ENCODE peak calls at places on chromosomes 5 and 9, in six cellular contexts. Q is left ventricle myocardium inferior, I is Panc1, Z is MM.1S, B is sigmoid colon, Y is neural progenitor cell. R is an unnamed sample. For H3K4me1 and H3K36me3, the result is how much of the 10 kb centered on the place peaks cover.

GRCh38 chr9:109117856-109118801 is 1.6 kb downstream of the TMEM245 start:
- DNase-seq in Y (peak), B (no peak), Q (no peak), Z (no peak), I (no peak), R (peak)

GRCh38 chr9:26754494-26755188 is 138.0 kb downstream of the CAAP1 start:
- DNase-seq in B (no peak), I (no peak), Q (no peak), Z (no peak), Y (no peak), R (no peak)

GRCh38 chr5:73625314-73625904 is 587 bp upstream of the ARHGEF28 start:
- DNase-seq in B (no peak), Q (peak), Z (peak), Y (no peak), I (no peak), R (no peak)

GRCh38 chr5:146890073-146890472 is 11.5 kb upstream of the PPP2R2B start:
- DNase-seq in I (no peak), Q (no peak), Z (no peak), B (no peak), Y (no peak), R (no peak)

GRCh38 chr9:108443741-108444140 is 412.0 kb downstream of the ACTL7B start:
- DNase-seq in Q (no peak), Y (no peak), I (no peak), B (no peak), Z (no peak), R (no peak)

GRCh38 chr9:126589349-126589748 is 24.4 kb upstream of the LMX1B start:
- DNase-seq in Q (no peak), B (no peak), Y (no peak), I (no peak), Z (no peak), R (no peak)

GRCh38 chr9:122346478-122347347 is 24.1 kb upstream of the PTGS1 start:
- DNase-seq in B (peak), Q (peak), Z (no peak), Y (peak), I (no peak), R (peak)

GRCh38 chr9:36284226-36284625 is 26.0 kb upstream of the GNE start:
- DNase-seq in B (no peak), Y (no peak), I (no peak), Z (no peak), Q (no peak), R (no peak)

GRCh38 chr5:68730220-68731010 is 363.4 kb upstream of the SLC30A5 start:
- DNase-seq in Z (no peak), B (no peak), Q (peak), I (peak), Y (no peak), R (peak)

GRCh38 chr9:111451570-111451969 is 32.6 kb downstream of the ECPAS start:
- DNase-seq in Y (no peak), Z (no peak), I (no peak), B (no peak), Q (no peak), R (no peak)

GRCh38 chr5:54090495-54091084 is 219.8 kb downstream of the ARL15 start:
- DNase-seq in I (no peak), Z (no peak), Y (no peak), Q (no peak), B (no peak), R (no peak)

GRCh38 chr9:135300346-135301141 is 179.0 kb upstream of the PPP1R26 start:
- DNase-seq in Y (no peak), Z (no peak), I (no peak), B (no peak), Q (no peak), R (no peak)

GRCh38 chr9:123108976-123109375 is 75.5 kb downstream of the GPR21 start:
- DNase-seq in Q (no peak), Y (no peak), I (no peak), Z (no peak), B (no peak), R (no peak)

GRCh38 chr9:131650254-131650653 is 89.6 kb downstream of the RAPGEF1 start:
- DNase-seq in I (no peak), Z (no peak), B (peak), Q (no peak), Y (no peak), R (peak)

GRCh38 chr5:150946351-150946905 is 41.6 kb upstream of the ZNF300 start:
- DNase-seq in Y (no peak), I (no peak), Z (no peak), Q (peak), B (peak), R (no peak)

GRCh38 chr5:157266286-157267007 is 524 bp downstream of the CYFIP2 start:
- DNase-seq in Q (no peak), Z (peak), Y (peak), I (no peak), B (no peak), R (no peak)

DNA sequence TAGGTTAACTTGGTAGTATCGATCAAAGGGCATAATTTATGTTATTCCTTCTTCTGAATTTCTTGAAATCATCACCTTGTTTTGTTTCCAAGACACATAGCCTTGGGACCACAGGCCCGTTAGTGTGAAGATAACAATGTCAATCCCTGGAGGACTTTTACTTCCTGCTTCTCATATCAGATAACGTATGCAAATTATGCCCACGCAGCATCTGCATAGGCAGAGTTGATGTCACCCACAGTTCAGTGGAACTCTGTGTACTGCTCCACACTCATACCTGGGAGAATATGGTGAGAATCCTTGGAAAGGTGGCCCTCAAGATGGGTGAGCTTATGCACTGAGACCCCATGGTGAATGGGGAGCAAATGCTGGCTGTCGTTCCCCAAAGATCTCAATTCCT is 95.0 kb downstream of the CFAP90 start:
- DNase-seq in B (no peak), Z (no peak), Y (no peak), Q (no peak), I (no peak), R (no peak)
- H3K4me1 ChIP-seq in B (under half), Z (under half), Y (under half), Q (under half), I (under half), R (under half)

GRCh38 chr5:179266291-179267070 is 78.8 kb downstream of the ADAMTS2 start:
- DNase-seq in Q (peak), Y (no peak), Z (no peak), I (no peak), B (peak), R (no peak)
- H3K27ac ChIP-seq in Q (peak), Y (no peak), Z (no peak), I (no peak), B (peak), R (peak)

GRCh38 chr9:22103650-22104575 is 94.8 kb upstream of the CDKN2B start:
- DNase-seq in I (no peak), B (no peak), Q (no peak), Y (no peak), Z (no peak), R (no peak)
- H3K36me3 ChIP-seq in I (under half), B (under half), Q (under half), Y (under half), Z (under half), R (under half)

DNA sequence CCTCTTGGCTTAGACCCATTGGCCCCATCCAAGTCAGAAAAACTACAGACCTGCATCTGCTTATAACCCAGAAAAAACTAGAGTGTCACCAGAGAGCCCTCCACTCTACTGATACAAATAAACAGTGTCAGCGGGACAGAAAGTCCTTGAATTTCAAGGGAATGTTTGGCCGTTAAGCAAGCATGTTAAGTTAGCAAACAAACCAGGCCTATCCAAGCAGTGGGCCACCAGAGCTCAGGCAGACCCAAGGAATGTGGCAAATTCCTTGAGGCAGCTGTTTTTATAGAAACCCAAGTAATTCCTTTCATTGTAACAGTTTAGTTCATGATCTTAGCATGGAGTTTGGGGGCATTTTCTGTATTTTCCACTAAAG is 70.9 kb downstream of the PRLR start:
- DNase-seq in Y (peak), Z (no peak), I (no peak), Q (no peak), B (no peak), R (no peak)
- H3K4me1 ChIP-seq in Y (under half), Z (under half), I (under half), Q (under half), B (under half), R (under half)

GRCh38 chr9:127991757-127992274 is 11.0 kb upstream of the EEIG1 start:
- DNase-seq in B (no peak), I (no peak), Z (no peak), Q (no peak), Y (no peak), R (no peak)
- H3K27ac ChIP-seq in B (no peak), I (peak), Z (no peak), Q (no peak), Y (no peak), R (no peak)

GRCh38 chr9:18207735-18208134 is 266.2 kb upstream of the ADAMTSL1 start:
- DNase-seq in Y (no peak), Q (no peak), I (no peak), B (no peak), Z (no peak), R (no peak)

GRCh38 chr9:18202924-18203323 is 271.0 kb upstream of the ADAMTSL1 start:
- DNase-seq in B (no peak), Z (no peak), I (no peak), Y (no peak), Q (no peak), R (no peak)

GRCh38 chr9:18208166-18209059 is 265.5 kb upstream of the ADAMTSL1 start:
- DNase-seq in Z (peak), B (no peak), Y (peak), I (no peak), Q (no peak), R (peak)
- H3K36me3 ChIP-seq in Z (under half), B (under half), Y (under half), I (under half), Q (under half), R (under half)

GRCh38 chr5:175678074-175678473 is 20.2 kb downstream of the HRH2 start:
- DNase-seq in Z (no peak), B (no peak), I (no peak), Y (no peak), Q (no peak), R (no peak)

GRCh38 chr5:175677571-175677970 is 19.7 kb downstream of the HRH2 start:
- DNase-seq in Z (no peak), B (no peak), I (no peak), Q (no peak), Y (no peak), R (no peak)

GRCh38 chr5:175672976-175673648 is 15.2 kb downstream of the HRH2 start:
- DNase-seq in Q (no peak), B (no peak), Y (no peak), I (no peak), Z (no peak), R (no peak)

GRCh38 chr5:175680020-175680419 is 22.1 kb downstream of the HRH2 start:
- DNase-seq in I (no peak), Q (no peak), B (peak), Y (no peak), Z (no peak), R (no peak)

GRCh38 chr5:175675873-175676272 is 18.0 kb downstream of the HRH2 start:
- DNase-seq in Z (no peak), Y (no peak), Q (no peak), B (no peak), I (no peak), R (no peak)
- H3K4me1 ChIP-seq in Z (under half), Y (under half), Q (half or more), B (under half), I (under half), R (under half)

GRCh38 chr9:7760014-7760415 is 39.6 kb downstream of the DMAC1 start:
- DNase-seq in Z (no peak), I (no peak), Q (peak), Y (no peak), B (no peak), R (no peak)

GRCh38 chr9:7762600-7762999 is 37.0 kb downstream of the DMAC1 start:
- DNase-seq in I (no peak), Q (no peak), Z (no peak), Y (no peak), B (no peak), R (no peak)
- H3K27ac ChIP-seq in I (no peak), Q (no peak), Z (no peak), Y (no peak), B (no peak), R (no peak)

GRCh38 chr5:173761182-173761521 is 127.0 kb upstream of the CPEB4 start:
- DNase-seq in B (no peak), Z (no peak), I (no peak), Q (no peak), Y (no peak), R (no peak)
- H3K36me3 ChIP-seq in B (under half), Z (under half), I (under half), Q (under half), Y (under half), R (under half)

R was measured in ascending aorta.